ENCODE peak calls at places on chromosomes 13 and 19, in five cellular contexts. O is ELF-1; D is NCI-H1694 treated with DMSO at 0.1 percent for 48 hours; K is DMS53; Y is activated CD8-positive, alpha-beta T cell treated with anti-CD3 and anti-CD28 coated beads for 36 hours. P is an unnamed sample.

GRCh38 chr19:10788146-10788545 is 47.9 kb downstream of the TMED1 start:
- DNase-seq in D (no peak), O (no peak), Y (no peak), K (no peak), P (no peak)

GRCh38 chr13:103883152-103883551 is 816.9 kb upstream of the SLC10A2 start:
- DNase-seq in D (peak; percentile 92), Y (no peak), O (peak; percentile 65), K (peak; percentile 86), P (peak; percentile 87)

GRCh38 chr13:113099142-113099541 is 6.4 kb upstream of the F7 start:
- DNase-seq in O (no peak), D (no peak), Y (no peak), K (no peak), P (no peak)

GRCh38 chr13:84896128-84896527 is 903.1 kb downstream of the SLITRK6 start:
- DNase-seq in K (peak; percentile 42), D (peak; percentile 36), Y (peak; percentile 36), O (no peak), P (no peak)

GRCh38 chr19:3478409-3479176 is 1.7 kb downstream of the SMIM24 start:
- DNase-seq in Y (peak; percentile 52), D (no peak), K (no peak), O (no peak), P (no peak)

GRCh38 chr13:28159057-28159456 is 20.7 kb downstream of the PAN3 start:
- DNase-seq in D (no peak), Y (no peak), O (no peak), K (no peak), P (no peak)

GRCh38 chr19:35248310-35249145 is at the start of gene LSR:
- DNase-seq in O (peak; percentile 96), Y (peak; percentile 88), K (peak; percentile 100), D (no peak), P (peak; percentile 89)

GRCh38 chr19:55436847-55437246 is 6.3 kb downstream of the SHISA7 start:
- DNase-seq in K (peak; percentile 35), D (no peak), O (no peak), Y (no peak), P (no peak)

GRCh38 chr19:18657590-18658365 is 20.9 kb downstream of the KLHL26 start:
- DNase-seq in D (no peak), Y (no peak), K (peak; percentile 31), O (no peak), P (no peak)

GRCh38 chr13:44273991-44274810 is 99.4 kb upstream of the SERP2 start:
- DNase-seq in O (no peak), Y (peak; percentile 26), K (peak; percentile 77), D (peak; percentile 24), P (no peak)

GRCh38 chr13:27293873-27294515 is 23.4 kb downstream of the RASL11A start:
- DNase-seq in O (no peak), Y (peak; percentile 20), D (no peak), K (no peak), P (no peak)

GRCh38 chr13:30963794-30964193 is 31.3 kb downstream of the TEX26 start:
- DNase-seq in O (no peak), K (no peak), D (no peak), Y (no peak), P (no peak)

GRCh38 chr19:2716722-2717637 is 4.2 kb downstream of the DIRAS1 start:
- DNase-seq in D (no peak), O (peak; percentile 44), K (no peak), Y (no peak), P (no peak)

GRCh38 chr13:48600374-48601364 is 53.1 kb upstream of the CYSLTR2 start:
- DNase-seq in K (no peak), Y (no peak), O (peak; percentile 14), D (no peak), P (no peak)

GRCh38 chr19:35395762-35396199 is 24.9 kb downstream of the GPR42 start:
- DNase-seq in O (peak; percentile 88), K (peak; percentile 40), Y (no peak), D (peak; percentile 53), P (no peak)

GRCh38 chr19:49921871-49922755 is 6.9 kb upstream of the ATF5 start:
- DNase-seq in Y (no peak), D (no peak), K (no peak), O (no peak), P (no peak)